ENCODE peak calls at places on chromosomes 2 and 18, in eight cellular contexts. One of them, this sample, is unnamed.

GRCh38 chr2:84297155-84297554 is 161.9 kb downstream of the SUCLG1 start:
- DNase-seq in sigmoid colon: no peak
- DNase-seq in coronary artery: no peak
- DNase-seq in left ventricle myocardium inferior: no peak
- DNase-seq in Peyer's patch: peak
- DNase-seq in right lobe of liver: no peak
- DNase-seq in testis: no peak
- DNase-seq in fibroblast of lung: no peak
- DNase-seq in this sample: peak

GRCh38 chr2:201881731-201882130 is 75.4 kb downstream of the CDK15 start:
- DNase-seq in left ventricle myocardium inferior: no peak
- DNase-seq in testis: no peak
- DNase-seq in sigmoid colon: no peak
- DNase-seq in fibroblast of lung: no peak
- DNase-seq in Peyer's patch: no peak
- DNase-seq in coronary artery: no peak
- DNase-seq in right lobe of liver: no peak
- DNase-seq in this sample: no peak

GRCh38 chr2:146997945-146998344 is 846.9 kb upstream of the ACVR2A start:
- DNase-seq in sigmoid colon: no peak
- DNase-seq in left ventricle myocardium inferior: no peak
- DNase-seq in coronary artery: no peak
- DNase-seq in right lobe of liver: no peak
- DNase-seq in fibroblast of lung: no peak
- DNase-seq in Peyer's patch: no peak
- DNase-seq in testis: no peak
- DNase-seq in this sample: no peak

GRCh38 chr18:80203243-80203642 is 44.1 kb downstream of the PARD6G start:
- DNase-seq in right lobe of liver: no peak
- DNase-seq in fibroblast of lung: no peak
- DNase-seq in coronary artery: no peak
- DNase-seq in Peyer's patch: no peak
- DNase-seq in left ventricle myocardium inferior: no peak
- DNase-seq in testis: no peak
- DNase-seq in sigmoid colon: no peak
- DNase-seq in this sample: no peak

GRCh38 chr2:45974056-45974455 is 322.6 kb downstream of the PRKCE start:
- DNase-seq in Peyer's patch: no peak
- DNase-seq in fibroblast of lung: no peak
- DNase-seq in testis: no peak
- DNase-seq in coronary artery: peak
- DNase-seq in sigmoid colon: no peak
- DNase-seq in right lobe of liver: no peak
- DNase-seq in left ventricle myocardium inferior: no peak
- DNase-seq in this sample: no peak

GRCh38 chr2:152421521-152422367 is 86.8 kb downstream of the FMNL2 start:
- DNase-seq in fibroblast of lung: peak
- DNase-seq in Peyer's patch: no peak
- DNase-seq in left ventricle myocardium inferior: no peak
- DNase-seq in testis: peak
- DNase-seq in sigmoid colon: no peak
- DNase-seq in right lobe of liver: no peak
- DNase-seq in coronary artery: no peak
- DNase-seq in this sample: peak

GRCh38 chr18:78768655-78769501 is 210.7 kb upstream of the SALL3 start:
- DNase-seq in testis: no peak
- DNase-seq in left ventricle myocardium inferior: no peak
- DNase-seq in right lobe of liver: no peak
- DNase-seq in coronary artery: no peak
- DNase-seq in Peyer's patch: peak
- DNase-seq in fibroblast of lung: no peak
- DNase-seq in sigmoid colon: no peak
- DNase-seq in this sample: no peak

GRCh38 chr18:61924550-61924949 is 31.7 kb upstream of the RNF152 start:
- DNase-seq in left ventricle myocardium inferior: no peak
- DNase-seq in right lobe of liver: no peak
- DNase-seq in testis: no peak
- DNase-seq in sigmoid colon: no peak
- DNase-seq in Peyer's patch: no peak
- DNase-seq in fibroblast of lung: no peak
- DNase-seq in coronary artery: no peak
- DNase-seq in this sample: no peak

GRCh38 chr18:80175451-80176235 is 66.6 kb downstream of the ADNP2 start:
- DNase-seq in right lobe of liver: no peak
- DNase-seq in testis: no peak
- DNase-seq in sigmoid colon: no peak
- DNase-seq in fibroblast of lung: peak
- DNase-seq in Peyer's patch: no peak
- DNase-seq in left ventricle myocardium inferior: no peak
- DNase-seq in coronary artery: no peak
- DNase-seq in this sample: no peak

GRCh38 chr2:27308359-27308875 is at the start of gene UCN:
- DNase-seq in fibroblast of lung: peak
- DNase-seq in sigmoid colon: no peak
- DNase-seq in Peyer's patch: no peak
- DNase-seq in left ventricle myocardium inferior: no peak
- DNase-seq in testis: peak
- DNase-seq in coronary artery: no peak
- DNase-seq in right lobe of liver: peak
- DNase-seq in this sample: peak

GRCh38 chr18:45449761-45450227 is 165.5 kb upstream of the SLC14A2 start:
- DNase-seq in right lobe of liver: no peak
- DNase-seq in coronary artery: no peak
- DNase-seq in Peyer's patch: peak
- DNase-seq in fibroblast of lung: peak
- DNase-seq in sigmoid colon: peak
- DNase-seq in left ventricle myocardium inferior: peak
- DNase-seq in testis: peak
- DNase-seq in this sample: peak

GRCh38 chr18:61854578-61854977 is 38.2 kb downstream of the RNF152 start:
- DNase-seq in right lobe of liver: no peak
- DNase-seq in fibroblast of lung: peak
- DNase-seq in Peyer's patch: no peak
- DNase-seq in sigmoid colon: no peak
- DNase-seq in coronary artery: no peak
- DNase-seq in testis: no peak
- DNase-seq in left ventricle myocardium inferior: no peak
- DNase-seq in this sample: no peak

GRCh38 chr18:22349317-22349898 is 68.3 kb downstream of the CTAGE1 start:
- DNase-seq in fibroblast of lung: peak
- DNase-seq in testis: peak
- DNase-seq in sigmoid colon: no peak
- DNase-seq in Peyer's patch: no peak
- DNase-seq in left ventricle myocardium inferior: no peak
- DNase-seq in right lobe of liver: no peak
- DNase-seq in coronary artery: no peak
- DNase-seq in this sample: no peak

GRCh38 chr2:70078384-70078783 is 8.9 kb upstream of the PCBP1 start:
- DNase-seq in sigmoid colon: no peak
- DNase-seq in coronary artery: no peak
- DNase-seq in right lobe of liver: no peak
- DNase-seq in left ventricle myocardium inferior: no peak
- DNase-seq in testis: no peak
- DNase-seq in fibroblast of lung: no peak
- DNase-seq in Peyer's patch: no peak
- DNase-seq in this sample: no peak

GRCh38 chr2:54871457-54872103 is 148.1 kb downstream of the EML6 start:
- DNase-seq in left ventricle myocardium inferior: no peak
- DNase-seq in testis: no peak
- DNase-seq in right lobe of liver: no peak
- DNase-seq in fibroblast of lung: no peak
- DNase-seq in Peyer's patch: no peak
- DNase-seq in coronary artery: no peak
- DNase-seq in sigmoid colon: no peak
- DNase-seq in this sample: no peak

GRCh38 chr2:15820283-15820591 is 120.1 kb upstream of the MYCN start:
- DNase-seq in coronary artery: no peak
- DNase-seq in sigmoid colon: no peak
- DNase-seq in testis: no peak
- DNase-seq in left ventricle myocardium inferior: no peak
- DNase-seq in right lobe of liver: no peak
- DNase-seq in fibroblast of lung: no peak
- DNase-seq in Peyer's patch: no peak
- DNase-seq in this sample: no peak

GRCh38 chr2:67260348-67261277 is 136.5 kb upstream of the ETAA1 start:
- DNase-seq in right lobe of liver: no peak
- DNase-seq in fibroblast of lung: peak
- DNase-seq in coronary artery: peak
- DNase-seq in sigmoid colon: peak
- DNase-seq in testis: peak
- DNase-seq in left ventricle myocardium inferior: peak
- DNase-seq in Peyer's patch: no peak
- DNase-seq in this sample: peak

GRCh38 chr18:35072616-35073015 is 31.4 kb downstream of the MAPRE2 start:
- DNase-seq in sigmoid colon: no peak
- DNase-seq in right lobe of liver: no peak
- DNase-seq in fibroblast of lung: no peak
- DNase-seq in left ventricle myocardium inferior: no peak
- DNase-seq in testis: no peak
- DNase-seq in Peyer's patch: no peak
- DNase-seq in coronary artery: no peak
- DNase-seq in this sample: no peak

GRCh38 chr18:35075132-35075531 is 33.9 kb downstream of the MAPRE2 start:
- DNase-seq in left ventricle myocardium inferior: no peak
- DNase-seq in testis: no peak
- DNase-seq in coronary artery: no peak
- DNase-seq in fibroblast of lung: no peak
- DNase-seq in Peyer's patch: no peak
- DNase-seq in right lobe of liver: no peak
- DNase-seq in sigmoid colon: no peak
- DNase-seq in this sample: no peak

GRCh38 chr18:35074581-35074980 is 33.4 kb downstream of the MAPRE2 start:
- DNase-seq in left ventricle myocardium inferior: no peak
- DNase-seq in fibroblast of lung: no peak
- DNase-seq in sigmoid colon: no peak
- DNase-seq in right lobe of liver: no peak
- DNase-seq in testis: no peak
- DNase-seq in Peyer's patch: no peak
- DNase-seq in coronary artery: no peak
- DNase-seq in this sample: no peak

GRCh38 chr18:35073186-35074105 is 32.2 kb downstream of the MAPRE2 start:
- DNase-seq in sigmoid colon: no peak
- DNase-seq in fibroblast of lung: peak
- DNase-seq in coronary artery: no peak
- DNase-seq in testis: no peak
- DNase-seq in right lobe of liver: no peak
- DNase-seq in left ventricle myocardium inferior: no peak
- DNase-seq in Peyer's patch: no peak
- DNase-seq in this sample: no peak

DNA sequence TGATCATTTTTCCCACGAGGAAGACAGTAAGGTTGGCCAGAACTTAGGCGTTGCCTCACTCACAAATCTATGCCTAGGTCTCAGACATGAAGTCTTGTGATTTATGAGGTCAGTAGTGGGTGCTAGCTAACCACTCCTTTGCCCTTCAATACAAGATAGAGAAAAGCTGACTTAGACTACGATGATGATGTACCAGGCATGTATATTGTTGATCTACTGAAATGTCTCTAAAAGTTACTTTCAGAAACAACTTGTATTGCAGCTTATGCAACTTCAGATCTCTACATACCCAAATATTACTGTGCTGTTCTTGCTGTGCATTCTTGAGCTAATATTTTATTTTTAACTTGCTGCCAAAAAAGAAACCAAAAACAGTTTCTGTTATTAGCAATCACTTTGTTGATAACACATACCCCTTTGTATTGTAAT is 30.6 kb downstream of the MAPRE2 start:
- DNase-seq in testis: no peak
- DNase-seq in right lobe of liver: no peak
- DNase-seq in left ventricle myocardium inferior: no peak
- DNase-seq in fibroblast of lung: no peak
- DNase-seq in sigmoid colon: no peak
- DNase-seq in coronary artery: no peak
- DNase-seq in Peyer's patch: no peak
- DNase-seq in this sample: no peak
- H3K27ac ChIP-seq in testis: no peak
- H3K27ac ChIP-seq in right lobe of liver: peak
- H3K27ac ChIP-seq in left ventricle myocardium inferior: peak
- H3K27ac ChIP-seq in fibroblast of lung: no peak
- H3K27ac ChIP-seq in sigmoid colon: no peak
- H3K27ac ChIP-seq in coronary artery: peak
- H3K27ac ChIP-seq in Peyer's patch: no peak
- H3K27ac ChIP-seq in this sample: peak

DNA sequence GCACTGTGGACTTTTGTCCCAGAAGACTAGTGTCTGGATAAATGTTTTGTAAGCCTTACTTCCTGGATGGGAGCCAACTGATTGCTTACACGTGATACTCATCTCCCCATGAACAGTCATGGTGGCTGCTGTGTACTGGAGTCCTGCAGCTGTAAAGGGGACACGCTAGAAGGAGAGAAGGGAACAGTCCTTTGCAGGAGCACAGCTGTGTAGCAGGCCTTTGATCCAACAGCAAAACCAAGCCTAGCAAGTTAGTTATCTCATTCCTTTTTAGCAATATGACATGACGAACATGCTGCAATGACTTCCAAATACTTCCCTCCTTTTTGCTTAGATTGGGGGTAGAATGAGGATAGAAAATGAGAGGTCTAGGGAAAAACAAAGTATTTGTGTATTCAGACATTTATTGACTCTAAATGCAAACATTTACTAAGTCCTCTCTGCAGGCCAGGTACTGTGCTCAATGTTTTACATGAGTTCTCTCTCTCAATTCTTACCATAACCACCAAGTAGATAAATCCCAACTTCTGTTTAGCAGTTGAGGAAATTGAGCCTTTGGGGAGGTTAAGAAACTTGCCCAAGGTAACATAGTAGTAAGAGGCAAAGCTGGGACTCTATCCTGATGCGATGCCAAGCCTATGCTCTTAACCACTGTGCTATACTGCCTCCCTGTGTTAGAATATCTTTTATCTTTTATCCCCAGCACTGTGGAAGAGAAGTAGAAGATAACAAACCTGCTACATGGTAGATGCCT is 55.4 kb upstream of the CD28 start:
- DNase-seq in fibroblast of lung: peak
- DNase-seq in testis: peak
- DNase-seq in sigmoid colon: peak
- DNase-seq in left ventricle myocardium inferior: no peak
- DNase-seq in coronary artery: no peak
- DNase-seq in Peyer's patch: no peak
- DNase-seq in right lobe of liver: no peak
- DNase-seq in this sample: peak
- TF ChIP-seq CTCF in fibroblast of lung: peak
- TF ChIP-seq CTCF in testis: no peak
- TF ChIP-seq CTCF in sigmoid colon: peak
- TF ChIP-seq CTCF in left ventricle myocardium inferior: peak
- TF ChIP-seq CTCF in coronary artery: peak
- TF ChIP-seq CTCF in Peyer's patch: no peak
- TF ChIP-seq CTCF in right lobe of liver: peak
- TF ChIP-seq CTCF in this sample: peak

GRCh38 chr2:28566441-28567075 is 70.7 kb downstream of the PLB1 start:
- DNase-seq in sigmoid colon: peak
- DNase-seq in right lobe of liver: peak
- DNase-seq in left ventricle myocardium inferior: peak
- DNase-seq in coronary artery: peak
- DNase-seq in Peyer's patch: peak
- DNase-seq in testis: peak
- DNase-seq in fibroblast of lung: peak
- DNase-seq in this sample: peak
- H3K27ac ChIP-seq in sigmoid colon: peak
- H3K27ac ChIP-seq in right lobe of liver: no peak
- H3K27ac ChIP-seq in left ventricle myocardium inferior: peak
- H3K27ac ChIP-seq in coronary artery: peak
- H3K27ac ChIP-seq in Peyer's patch: peak
- H3K27ac ChIP-seq in testis: peak
- H3K27ac ChIP-seq in fibroblast of lung: peak
- H3K27ac ChIP-seq in this sample: peak

GRCh38 chr18:7926526-7926925 is 359.4 kb downstream of the PTPRM start:
- DNase-seq in coronary artery: no peak
- DNase-seq in testis: no peak
- DNase-seq in left ventricle myocardium inferior: no peak
- DNase-seq in right lobe of liver: no peak
- DNase-seq in sigmoid colon: no peak
- DNase-seq in Peyer's patch: no peak
- DNase-seq in fibroblast of lung: no peak
- DNase-seq in this sample: no peak
- TF ChIP-seq CTCF in coronary artery: no peak
- TF ChIP-seq CTCF in testis: no peak
- TF ChIP-seq CTCF in left ventricle myocardium inferior: peak
- TF ChIP-seq CTCF in right lobe of liver: peak
- TF ChIP-seq CTCF in sigmoid colon: no peak
- TF ChIP-seq CTCF in Peyer's patch: no peak
- TF ChIP-seq CTCF in fibroblast of lung: no peak
- TF ChIP-seq CTCF in this sample: no peak

This sample was measured in adrenal gland.